ENCODE peak calls at places on chromosome 2, in six cellular contexts. One of them, this sample, is unnamed.

GRCh38 chr2:27627963-27628766 is 647 bp downstream of the CCDC121 start:
- DNase-seq in IMR-90: peak; percentile 96
- DNase-seq in H1: no peak
- DNase-seq in mesendoderm: peak; percentile 77
- DNase-seq in mesenchymal stem cell: peak; percentile 96
- DNase-seq in H9: no peak
- DNase-seq in this sample: peak; percentile 98

GRCh38 chr2:5528741-5529140 is 163.4 kb upstream of the SOX11 start:
- DNase-seq in IMR-90: no peak
- DNase-seq in H1: no peak
- DNase-seq in mesendoderm: peak; percentile 66
- DNase-seq in mesenchymal stem cell: no peak
- DNase-seq in H9: no peak
- DNase-seq in this sample: no peak

GRCh38 chr2:41853427-41854191 is 194.2 kb upstream of the PKDCC start:
- DNase-seq in IMR-90: peak; percentile 65
- DNase-seq in H1: peak; percentile 21
- DNase-seq in mesendoderm: peak; percentile 81
- DNase-seq in mesenchymal stem cell: peak; percentile 69
- DNase-seq in H9: peak; percentile 54
- DNase-seq in this sample: peak; percentile 57

GRCh38 chr2:237932731-237933131 is 34.1 kb upstream of the UBE2F start:
- DNase-seq in IMR-90: peak; percentile 90
- DNase-seq in H1: no peak
- DNase-seq in mesendoderm: no peak
- DNase-seq in mesenchymal stem cell: no peak
- DNase-seq in H9: no peak
- DNase-seq in this sample: no peak

GRCh38 chr2:96531872-96532505 is 4.6 kb upstream of the ARID5A start:
- DNase-seq in IMR-90: peak; percentile 99
- DNase-seq in H1: no peak
- DNase-seq in mesendoderm: peak; percentile 91
- DNase-seq in mesenchymal stem cell: peak; percentile 100
- DNase-seq in H9: peak; percentile 75
- DNase-seq in this sample: peak; percentile 97

GRCh38 chr2:228875152-228875875 is 395.8 kb downstream of the PID1 start:
- DNase-seq in IMR-90: no peak
- DNase-seq in H1: no peak
- DNase-seq in mesendoderm: no peak
- DNase-seq in mesenchymal stem cell: no peak
- DNase-seq in H9: no peak
- DNase-seq in this sample: no peak

GRCh38 chr2:202387608-202388342 is 11.6 kb downstream of the BMPR2 start:
- DNase-seq in IMR-90: no peak
- DNase-seq in H1: no peak
- DNase-seq in mesendoderm: no peak
- DNase-seq in mesenchymal stem cell: no peak
- DNase-seq in H9: no peak
- DNase-seq in this sample: no peak

GRCh38 chr2:185484601-185485000 is 254.0 kb upstream of the FSIP2 start:
- DNase-seq in IMR-90: no peak
- DNase-seq in H1: peak; percentile 13
- DNase-seq in mesendoderm: peak; percentile 57
- DNase-seq in mesenchymal stem cell: no peak
- DNase-seq in H9: peak; percentile 56
- DNase-seq in this sample: no peak

DNA sequence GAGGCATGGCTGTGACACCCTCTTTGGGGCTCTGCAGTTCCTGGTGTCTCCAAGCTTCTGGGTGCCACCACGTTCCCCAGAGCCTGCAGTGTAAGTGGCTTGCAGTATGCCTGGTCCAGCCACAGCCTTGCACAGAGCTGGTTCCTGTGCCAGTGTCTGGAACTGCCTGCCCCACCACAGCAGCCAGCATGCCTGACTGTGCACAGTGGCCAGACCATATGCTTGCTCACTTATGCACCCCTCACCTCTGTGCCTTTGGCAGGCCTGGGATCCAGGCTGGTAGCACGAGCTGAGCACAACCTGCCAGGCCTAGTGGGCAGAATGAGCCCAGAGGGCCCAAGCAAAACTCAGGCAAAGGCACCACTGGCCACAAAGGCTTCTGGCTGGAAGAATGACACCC is 154.1 kb downstream of the DPP4 start:
- DNase-seq in IMR-90: no peak
- DNase-seq in H1: no peak
- DNase-seq in mesendoderm: no peak
- DNase-seq in mesenchymal stem cell: no peak
- DNase-seq in H9: no peak
- DNase-seq in this sample: no peak
- H2AK5ac ChIP-seq in IMR-90: no peak overlapping the region
- H2AK5ac ChIP-seq in H1: no peak overlapping the region
- H2AK5ac ChIP-seq in mesendoderm: no peak overlapping the region
- H2AK5ac ChIP-seq in mesenchymal stem cell: no peak overlapping the region
- H2AK5ac ChIP-seq in H9: no peak overlapping the region
- H2AK5ac ChIP-seq in this sample: no peak overlapping the region

DNA sequence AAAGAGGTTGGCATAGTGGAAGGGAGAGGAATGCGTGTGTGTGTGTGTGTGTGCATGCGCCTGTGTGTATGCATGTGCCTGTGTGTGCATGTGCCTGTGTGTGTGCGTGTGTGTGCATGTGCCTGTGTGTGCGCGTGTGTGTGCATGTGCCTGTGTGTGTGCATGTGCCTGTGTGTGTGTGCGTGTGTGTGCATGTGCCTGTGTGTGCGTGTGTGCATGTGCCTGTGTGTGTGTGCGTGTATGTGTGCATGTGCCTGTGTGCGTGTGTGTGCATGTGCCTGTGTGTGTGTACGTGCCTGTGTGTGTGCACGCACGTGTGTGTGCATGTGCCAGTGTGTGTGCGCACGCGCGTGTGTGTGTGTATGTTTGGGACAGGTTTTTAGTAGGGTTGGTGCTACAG is 205.1 kb downstream of the MEMO1 start:
- DNase-seq in IMR-90: no peak
- DNase-seq in H1: no peak
- DNase-seq in mesendoderm: no peak
- DNase-seq in mesenchymal stem cell: no peak
- DNase-seq in H9: no peak
- DNase-seq in this sample: no peak
- H2AK5ac ChIP-seq in IMR-90: no peak overlapping the region
- H2AK5ac ChIP-seq in H1: no peak overlapping the region
- H2AK5ac ChIP-seq in mesendoderm: no peak overlapping the region
- H2AK5ac ChIP-seq in mesenchymal stem cell: no peak overlapping the region
- H2AK5ac ChIP-seq in H9: no peak overlapping the region
- H2AK5ac ChIP-seq in this sample: no peak overlapping the region

GRCh38 chr2:85425588-85425987 is 7.1 kb downstream of the SH2D6 start:
- DNase-seq in IMR-90: no peak
- DNase-seq in H1: no peak
- DNase-seq in mesendoderm: no peak
- DNase-seq in mesenchymal stem cell: no peak
- DNase-seq in H9: no peak
- DNase-seq in this sample: no peak

GRCh38 chr2:85429924-85430289 is 11.4 kb downstream of the SH2D6 start:
- DNase-seq in IMR-90: no peak
- DNase-seq in H1: no peak
- DNase-seq in mesendoderm: no peak
- DNase-seq in mesenchymal stem cell: no peak
- DNase-seq in H9: no peak
- DNase-seq in this sample: no peak

GRCh38 chr2:85429213-85429923 is 10.9 kb downstream of the SH2D6 start:
- DNase-seq in IMR-90: no peak
- DNase-seq in H1: no peak
- DNase-seq in mesendoderm: no peak
- DNase-seq in mesenchymal stem cell: no peak
- DNase-seq in H9: no peak
- DNase-seq in this sample: no peak

GRCh38 chr2:85428343-85428881 is 9.9 kb downstream of the SH2D6 start:
- DNase-seq in IMR-90: no peak
- DNase-seq in H1: no peak
- DNase-seq in mesendoderm: no peak
- DNase-seq in mesenchymal stem cell: no peak
- DNase-seq in H9: no peak
- DNase-seq in this sample: peak; percentile 23

DNA sequence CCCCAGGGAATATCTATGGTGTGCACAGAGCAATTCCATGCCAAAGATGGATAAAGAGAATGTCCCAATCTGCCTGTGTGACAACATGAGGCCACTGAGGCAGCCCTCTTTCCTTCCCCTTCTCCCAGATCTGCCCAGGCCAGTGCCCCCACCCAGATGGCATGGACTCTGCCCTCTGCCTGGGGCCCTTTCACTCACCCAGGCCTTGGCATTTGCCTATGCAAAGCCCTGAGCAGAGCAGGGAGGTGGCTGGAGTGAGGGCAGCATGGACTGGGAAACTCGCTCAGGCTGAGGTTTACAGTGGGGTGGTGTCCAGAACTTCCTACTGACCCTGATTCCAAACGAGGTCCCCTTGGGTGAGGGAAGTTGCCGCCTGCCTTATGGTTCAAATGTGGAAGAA is 8.8 kb downstream of the SH2D6 start:
- DNase-seq in IMR-90: no peak
- DNase-seq in H1: no peak
- DNase-seq in mesendoderm: no peak
- DNase-seq in mesenchymal stem cell: no peak
- DNase-seq in H9: no peak
- DNase-seq in this sample: no peak
- H2AK5ac ChIP-seq in IMR-90: peak overlapping the region; percentile 33
- H2AK5ac ChIP-seq in H1: peak overlapping the region; percentile 75
- H2AK5ac ChIP-seq in mesendoderm: no peak overlapping the region
- H2AK5ac ChIP-seq in mesenchymal stem cell: no peak overlapping the region
- H2AK5ac ChIP-seq in H9: no peak overlapping the region
- H2AK5ac ChIP-seq in this sample: no peak overlapping the region

GRCh38 chr2:191265311-191266170 is 20.3 kb downstream of the MYO1B start:
- DNase-seq in IMR-90: peak; percentile 70
- DNase-seq in H1: no peak
- DNase-seq in mesendoderm: no peak
- DNase-seq in mesenchymal stem cell: peak; percentile 48
- DNase-seq in H9: no peak
- DNase-seq in this sample: no peak
- H2AK5ac ChIP-seq in IMR-90: peak overlapping the region; percentile 93
- H2AK5ac ChIP-seq in H1: peak overlapping the region; percentile 18
- H2AK5ac ChIP-seq in mesendoderm: no peak overlapping the region
- H2AK5ac ChIP-seq in mesenchymal stem cell: peak overlapping the region; percentile 74
- H2AK5ac ChIP-seq in H9: no peak overlapping the region
- H2AK5ac ChIP-seq in this sample: no peak overlapping the region

This sample was measured in trophoblast cell.